ENCODE peak calls at places on chromosomes 7 and 10, in ten cellular contexts. V is type B pancreatic cell, W is T follicular helper cell, Q is left lobe of liver, R is H54, U is GM04504, A is cardiac fibroblast, S is amygdala, Y is NCI-H2171 treated with DMSO at 0.1 percent for 48 hours, N is NCI-H748 treated with DMSO at 0.1 percent for 48 hours. X is an unnamed sample.
A peak's percentile ranks its signal among the peaks of the same experiment; 100 is the strongest.

GRCh38 chr10:51389415-51390342 is 309.7 kb downstream of the CSTF2T start:
- DNase-seq in V (no peak), W (peak; percentile 1), Q (no peak), R (peak; percentile 22), U (peak; percentile 99), A (peak; percentile 99), S (peak; percentile 5), Y (peak; percentile 13), N (no peak), X (peak; percentile 11)

GRCh38 chr7:87155788-87156187 is 3.5 kb downstream of the DMTF1 start:
- DNase-seq in V (no peak), W (no peak), Q (no peak), R (no peak), U (no peak), A (no peak), S (no peak), Y (no peak), N (no peak), X (no peak)

GRCh38 chr10:74917481-74918077 is 91.2 kb downstream of the KAT6B start:
- DNase-seq in V (no peak), W (no peak), Q (no peak), R (no peak), U (no peak), A (peak; percentile 61), S (no peak), Y (no peak), N (no peak), X (peak; percentile 36)

GRCh38 chr7:24572421-24573007 is 738 bp upstream of the PALS2 start:
- DNase-seq in V (no peak), W (peak; percentile 4), Q (peak; percentile 57), R (peak; percentile 92), U (peak; percentile 24), A (peak; percentile 36), S (no peak), Y (peak; percentile 54), N (peak; percentile 17), X (peak; percentile 80)

GRCh38 chr10:15897282-15897681 is 37.0 kb upstream of the MINDY3 start:
- DNase-seq in V (no peak), W (no peak), Q (no peak), R (no peak), U (peak; percentile 6), A (peak; percentile 26), S (no peak), Y (no peak), N (no peak), X (no peak)

GRCh38 chr7:84700563-84701370 is 486.1 kb downstream of the SEMA3D start:
- DNase-seq in V (no peak), W (no peak), Q (no peak), R (no peak), U (no peak), A (peak; percentile 5), S (no peak), Y (no peak), N (no peak), X (no peak)

GRCh38 chr7:51446356-51446755 is 129.7 kb upstream of the COBL start:
- DNase-seq in V (no peak), W (no peak), Q (no peak), R (no peak), U (no peak), A (no peak), S (no peak), Y (no peak), N (no peak), X (no peak)

GRCh38 chr10:14879055-14879800 is 562 bp downstream of the SUV39H2 start:
- DNase-seq in V (no peak), W (peak; percentile 14), Q (peak; percentile 50), R (peak; percentile 28), U (no peak), A (peak; percentile 11), S (no peak), Y (peak; percentile 28), N (no peak), X (no peak)

GRCh38 chr7:114819629-114820362 is 102.1 kb upstream of the MDFIC start:
- DNase-seq in V (no peak), W (no peak), Q (no peak), R (peak; percentile 21), U (peak; percentile 97), A (peak; percentile 97), S (no peak), Y (peak; percentile 26), N (no peak), X (peak; percentile 94)

GRCh38 chr7:122884186-122884585 is 2.1 kb downstream of the CADPS2 start:
- DNase-seq in V (no peak), W (no peak), Q (no peak), R (no peak), U (no peak), A (no peak), S (no peak), Y (peak; percentile 34), N (peak; percentile 98), X (no peak)

X was measured in PC-9.